ENCODE peak calls at places on chromosome 15, in ten cellular contexts. B, G, H, T, X, D, K, L, N and M are unnamed samples.

GRCh38 chr15:78107471-78107870 is 15.1 kb downstream of the SH2D7 start:
- DNase-seq in D (no peak), L (no peak), K (no peak), N (no peak), T (no peak), H (no peak), X (no peak), G (no peak), B (no peak), M (no peak)

GRCh38 chr15:50765202-50765967 is at the start of gene SPPL2A:
- DNase-seq in T (peak; percentile 87), B (peak; percentile 96), G (peak; percentile 93), H (peak; percentile 83), D (peak; percentile 74), L (peak; percentile 83), N (peak; percentile 84), K (peak; percentile 83), X (peak; percentile 83), M (peak; percentile 77)

GRCh38 chr15:89400997-89401590 is 66.5 kb upstream of the POLG start:
- DNase-seq in H (no peak), D (no peak), G (no peak), L (no peak), B (no peak), K (no peak), X (no peak), T (no peak), N (no peak), M (no peak)

GRCh38 chr15:63481105-63481810 is 23.1 kb upstream of the USP3 start:
- DNase-seq in X (no peak), T (no peak), D (no peak), N (no peak), H (no peak), K (no peak), G (peak; percentile 34), L (peak; percentile 26), B (no peak), M (no peak)

GRCh38 chr15:68599560-68600071 is 20.8 kb downstream of the CORO2B start:
- DNase-seq in G (no peak), T (no peak), B (peak; percentile 61), X (no peak), D (no peak), K (no peak), N (no peak), L (no peak), H (no peak), M (no peak)

GRCh38 chr15:67824157-67824899 is 981 bp upstream of the SKOR1 start:
- DNase-seq in T (no peak), X (no peak), B (no peak), G (no peak), L (no peak), K (no peak), D (no peak), N (no peak), H (no peak), M (no peak)

GRCh38 chr15:78067328-78068241 is 9.9 kb downstream of the TBC1D2B start:
- DNase-seq in X (no peak), D (no peak), B (no peak), K (no peak), N (no peak), L (no peak), G (no peak), H (no peak), T (no peak), M (no peak)

GRCh38 chr15:100721758-100722550 is 119.6 kb downstream of the ASB7 start:
- DNase-seq in D (no peak), B (peak; percentile 99), T (peak; percentile 53), K (no peak), G (no peak), N (peak; percentile 87), L (no peak), X (no peak), H (no peak), M (no peak)

GRCh38 chr15:66803749-66804148 is 101.7 kb downstream of the SMAD6 start:
- DNase-seq in H (no peak), G (no peak), X (no peak), K (no peak), T (no peak), B (no peak), D (no peak), N (no peak), L (no peak), M (no peak)

GRCh38 chr15:74726774-74727164 is 1.4 kb upstream of the CYP1A1 start:
- DNase-seq in K (no peak), D (no peak), B (no peak), G (no peak), L (no peak), T (no peak), H (no peak), N (no peak), X (no peak), M (no peak)

GRCh38 chr15:72962054-72962702 is 90.1 kb upstream of the NEO1 start:
- DNase-seq in X (no peak), B (no peak), K (no peak), N (no peak), H (no peak), L (no peak), T (no peak), G (no peak), D (no peak), M (no peak)

GRCh38 chr15:90823455-90823974 is 44.9 kb upstream of the FURIN start:
- DNase-seq in D (no peak), K (no peak), X (no peak), N (no peak), T (no peak), B (no peak), G (no peak), H (no peak), L (no peak), M (no peak)

GRCh38 chr15:77066961-77067690 is 3.8 kb downstream of the TSPAN3 start:
- DNase-seq in H (no peak), L (no peak), N (no peak), G (peak; percentile 24), X (no peak), D (no peak), T (no peak), K (no peak), B (no peak), M (no peak)

GRCh38 chr15:48681274-48681840 is 35.8 kb upstream of the FBN1 start:
- DNase-seq in G (no peak), B (peak; percentile 57), K (no peak), T (no peak), L (no peak), D (no peak), X (no peak), H (no peak), N (no peak), M (no peak)

GRCh38 chr15:90845201-90845949 is 23.0 kb upstream of the FURIN start:
- DNase-seq in H (no peak), X (peak; percentile 39), K (no peak), D (no peak), N (no peak), B (peak; percentile 67), T (no peak), G (peak; percentile 83), L (no peak), M (no peak)

GRCh38 chr15:22981336-22981840 is 1.2 kb upstream of the CYFIP1 start:
- DNase-seq in G (no peak), H (no peak), T (no peak), K (no peak), X (no peak), D (no peak), L (no peak), B (no peak), N (no peak), M (no peak)

GRCh38 chr15:79049416-79049815 is 41.2 kb downstream of the RASGRF1 start:
- DNase-seq in K (no peak), H (no peak), G (no peak), D (no peak), L (no peak), T (no peak), B (no peak), N (no peak), X (no peak), M (no peak)

GRCh38 chr15:43920815-43921214 is 94.0 kb downstream of the WDR76 start:
- DNase-seq in H (no peak), X (no peak), K (no peak), D (no peak), L (no peak), T (no peak), B (no peak), G (no peak), N (no peak), M (no peak)

GRCh38 chr15:75194397-75194796 is 7.3 kb upstream of the C15orf39 start:
- DNase-seq in L (no peak), T (no peak), X (no peak), D (no peak), K (no peak), G (no peak), N (no peak), B (no peak), H (no peak), M (no peak)

GRCh38 chr15:50876989-50877360 is 31.5 kb upstream of the AP4E1 start:
- DNase-seq in D (peak; percentile 76), T (peak; percentile 84), B (peak; percentile 95), X (peak; percentile 73), N (peak; percentile 89), H (peak; percentile 78), K (no peak), L (peak; percentile 54), G (peak; percentile 94), M (peak; percentile 26)

GRCh38 chr15:48823237-48823636 is 12.4 kb upstream of the CEP152 start:
- DNase-seq in G (no peak), L (no peak), D (no peak), B (peak; percentile 22), T (no peak), K (no peak), X (no peak), N (no peak), H (no peak), M (no peak)

GRCh38 chr15:59993950-59994401 is 10.1 kb upstream of the FOXB1 start:
- DNase-seq in B (no peak), N (no peak), D (no peak), X (no peak), K (no peak), L (no peak), T (no peak), G (no peak), H (no peak), M (no peak)